ENCODE peak calls at places on chromosomes 6 and 20, in nine cellular contexts. Q, J, I, F, D, M, K, E and Y are unnamed samples.

GRCh38 chr20:40683894-40684268 is 5.2 kb downstream of the MAFB start:
- DNase-seq in Q (no peak), J (no peak), I (no peak), F (no peak), D (no peak), M (no peak), K (no peak), E (no peak), Y (no peak)

GRCh38 chr6:13709698-13710551 is 1.7 kb downstream of the RANBP9 start:
- DNase-seq in Q (no peak), J (no peak), I (no peak), F (no peak), D (no peak), M (no peak), K (no peak), E (no peak), Y (no peak)

GRCh38 chr6:130890531-130890950 is 63.3 kb downstream of the SMLR1 start:
- DNase-seq in Q (no peak), J (no peak), I (no peak), F (no peak), D (no peak), M (no peak), K (no peak), E (no peak), Y (no peak)

GRCh38 chr6:137912813-137913212 is 45.8 kb downstream of the TNFAIP3 start:
- DNase-seq in Q (no peak), J (no peak), I (no peak), F (no peak), D (no peak), M (no peak), K (no peak), E (no peak), Y (no peak)

GRCh38 chr6:37103169-37104039 is 66.5 kb upstream of the PIM1 start:
- DNase-seq in Q (peak), J (peak), I (no peak), F (no peak), D (no peak), M (peak), K (peak), E (no peak), Y (peak)

GRCh38 chr6:100057941-100058340 is 63.9 kb upstream of the MCHR2 start:
- DNase-seq in Q (no peak), J (no peak), I (no peak), F (no peak), D (no peak), M (no peak), K (no peak), E (no peak), Y (no peak)

GRCh38 chr6:127515234-127515793 is 3.8 kb downstream of the MTCL3 start:
- DNase-seq in Q (peak), J (no peak), I (no peak), F (no peak), D (no peak), M (no peak), K (peak), E (no peak), Y (no peak)

GRCh38 chr6:39084506-39084905 is 30.5 kb downstream of the SAYSD1 start:
- DNase-seq in Q (no peak), J (no peak), I (no peak), F (no peak), D (no peak), M (no peak), K (no peak), E (no peak), Y (no peak)

GRCh38 chr6:149043476-149044130 is 273.9 kb upstream of the TAB2 start:
- DNase-seq in Q (no peak), J (peak), I (no peak), F (no peak), D (no peak), M (no peak), K (no peak), E (peak), Y (no peak)

DNA sequence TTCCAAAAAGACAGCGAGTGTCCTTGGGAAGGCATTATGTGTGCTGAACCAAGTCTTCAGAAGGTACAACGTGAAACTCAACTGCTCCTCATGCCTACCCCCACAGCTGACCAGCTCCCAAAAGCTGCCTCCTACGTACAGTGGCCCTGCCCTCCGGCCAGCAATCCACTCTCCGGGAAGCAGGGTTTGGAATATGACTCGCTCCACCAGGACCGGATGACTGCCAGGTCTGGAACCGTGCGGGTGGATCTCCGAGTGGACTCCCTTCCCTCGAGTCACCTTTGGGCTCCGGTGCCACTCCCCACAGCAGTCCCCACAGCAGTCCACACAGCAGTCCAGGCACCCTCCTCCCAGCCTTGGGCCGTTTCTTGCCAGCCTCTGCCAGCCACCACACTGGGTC is 4.3 kb downstream of the ZBTB46 start:
- DNase-seq in Q (peak), J (no peak), I (no peak), F (no peak), D (no peak), M (no peak), K (no peak), E (no peak), Y (peak)
- TF ChIP-seq POLR2A in Q (no peak), J (no peak), I (no peak), F (no peak), D (no peak), M (no peak), K (no peak), E (no peak), Y (no peak)

GRCh38 chr6:121222656-121223055 is 111.6 kb downstream of the TBC1D32 start:
- DNase-seq in Q (no peak), J (peak), I (no peak), F (no peak), D (no peak), M (no peak), K (no peak), E (no peak), Y (no peak)

GRCh38 chr6:121223930-121224329 is 110.3 kb downstream of the TBC1D32 start:
- DNase-seq in Q (no peak), J (no peak), I (no peak), F (no peak), D (no peak), M (no peak), K (no peak), E (no peak), Y (no peak)

DNA sequence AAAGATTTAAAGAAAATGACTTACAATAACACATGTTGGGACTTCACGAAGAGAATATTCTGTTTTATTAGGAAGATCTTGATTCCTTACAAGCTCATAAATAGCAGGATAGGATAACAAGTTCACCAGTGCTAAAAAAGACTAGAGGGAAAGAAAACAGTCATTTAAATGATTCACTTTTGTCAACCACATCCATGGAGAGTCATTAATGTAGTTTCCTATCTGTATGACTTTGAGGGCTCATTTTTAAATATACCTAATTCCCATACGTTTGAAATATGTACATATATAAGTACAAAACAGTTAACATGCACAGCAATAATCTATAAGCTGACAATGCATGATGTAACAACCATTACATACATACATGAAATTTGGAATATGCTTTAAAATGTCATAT is 111.1 kb downstream of the TBC1D32 start:
- DNase-seq in Q (no peak), J (no peak), I (no peak), F (no peak), D (no peak), M (no peak), K (no peak), E (no peak), Y (no peak)
- TF ChIP-seq POLR2A in Q (no peak), J (no peak), I (no peak), F (no peak), D (no peak), M (no peak), K (no peak), E (no peak), Y (no peak)

GRCh38 chr6:158819213-158819976 is at the start of gene EZR:
- DNase-seq in Q (peak), J (peak), I (peak), F (no peak), D (peak), M (peak), K (peak), E (peak), Y (peak)
- TF ChIP-seq POLR2A in Q (peak), J (peak), I (no peak), F (no peak), D (peak), M (peak), K (peak), E (peak), Y (peak)

GRCh38 chr20:46089076-46089337 is 755 bp downstream of the NCOA5 start:
- DNase-seq in Q (no peak), J (no peak), I (no peak), F (no peak), D (no peak), M (no peak), K (no peak), E (no peak), Y (no peak)

GRCh38 chr20:46088409-46089075 is 1.2 kb downstream of the NCOA5 start:
- DNase-seq in Q (no peak), J (peak), I (no peak), F (no peak), D (no peak), M (no peak), K (no peak), E (no peak), Y (no peak)

GRCh38 chr20:46090095-46090388 is 280 bp upstream of the NCOA5 start:
- DNase-seq in Q (no peak), J (no peak), I (no peak), F (no peak), D (no peak), M (no peak), K (no peak), E (no peak), Y (no peak)

GRCh38 chr20:46087161-46087560 is 2.6 kb downstream of the NCOA5 start:
- DNase-seq in Q (no peak), J (peak), I (no peak), F (no peak), D (no peak), M (no peak), K (no peak), E (no peak), Y (no peak)

GRCh38 chr20:46089338-46090094 is at the start of gene NCOA5:
- DNase-seq in Q (peak), J (peak), I (peak), F (peak), D (peak), M (peak), K (peak), E (peak), Y (peak)
- TF ChIP-seq POLR2A in Q (peak), J (peak), I (peak), F (no peak), D (peak), M (peak), K (peak), E (peak), Y (peak)